ENCODE peak calls at places on chromosomes 16 and 17, in nine cellular contexts. X, U, E, F, V, N, A, C and G are unnamed samples.

GRCh38 chr17:47847341-47848197 is 3.4 kb downstream of the SP6 start:
- DNase-seq in X (no peak), U (no peak), E (no peak), F (no peak), V (no peak), N (peak), A (no peak), C (no peak), G (no peak)

GRCh38 chr17:47225911-47226688 is 17.0 kb downstream of the MYL4 start:
- DNase-seq in X (no peak), U (no peak), E (no peak), F (no peak), V (no peak), N (no peak), A (no peak), C (no peak), G (no peak)

GRCh38 chr16:86637744-86638143 is 59.4 kb downstream of the FOXL1 start:
- DNase-seq in X (no peak), U (no peak), E (no peak), F (no peak), V (no peak), N (no peak), A (no peak), C (no peak), G (no peak)

GRCh38 chr17:67359960-67360817 is 6.2 kb downstream of the PSMD12 start:
- DNase-seq in X (no peak), U (no peak), E (no peak), F (no peak), V (no peak), N (no peak), A (peak), C (peak), G (peak)

GRCh38 chr16:50303605-50304466 is 37.5 kb downstream of the ADCY7 start:
- DNase-seq in X (no peak), U (no peak), E (no peak), F (no peak), V (peak), N (no peak), A (no peak), C (no peak), G (no peak)

GRCh38 chr17:75565066-75565465 is 22.5 kb upstream of the MYO15B start:
- DNase-seq in X (no peak), U (no peak), E (no peak), F (peak), V (no peak), N (no peak), A (no peak), C (no peak), G (no peak)

GRCh38 chr16:3854740-3855139 is 25.8 kb downstream of the CREBBP start:
- DNase-seq in X (no peak), U (no peak), E (no peak), F (no peak), V (no peak), N (no peak), A (no peak), C (no peak), G (peak)

GRCh38 chr17:40180694-40181093 is 3.4 kb downstream of the RAPGEFL1 start:
- DNase-seq in X (no peak), U (no peak), E (no peak), F (no peak), V (peak), N (no peak), A (no peak), C (no peak), G (no peak)

GRCh38 chr17:59668816-59669215 is 38.4 kb downstream of the PTRH2 start:
- DNase-seq in X (no peak), U (no peak), E (no peak), F (peak), V (no peak), N (no peak), A (no peak), C (no peak), G (no peak)

GRCh38 chr17:17060930-17061329 is 18.7 kb downstream of the MPRIP start:
- DNase-seq in X (no peak), U (no peak), E (no peak), F (no peak), V (no peak), N (no peak), A (no peak), C (no peak), G (no peak)